ENCODE peak calls at places on chromosomes 5 and 9, in four cellular contexts. One of them, this sample, is unnamed.

GRCh38 chr9:13778486-13779110 is 499.1 kb upstream of the MPDZ start:
- DNase-seq in heart right ventricle: no peak
- DNase-seq in activated CD4-positive, alpha-beta T cell treated with anti-CD3 and anti-CD28 coated beads for 1 hour: no peak
- DNase-seq in RKO: no peak
- DNase-seq in this sample: no peak

GRCh38 chr5:9599391-9599790 is 30.8 kb downstream of the TAS2R1 start:
- DNase-seq in heart right ventricle: no peak
- DNase-seq in activated CD4-positive, alpha-beta T cell treated with anti-CD3 and anti-CD28 coated beads for 1 hour: no peak
- DNase-seq in RKO: no peak
- DNase-seq in this sample: no peak

GRCh38 chr5:44389410-44389879 is at the start of gene FGF10:
- DNase-seq in heart right ventricle: peak; percentile 4
- DNase-seq in activated CD4-positive, alpha-beta T cell treated with anti-CD3 and anti-CD28 coated beads for 1 hour: no peak
- DNase-seq in RKO: no peak
- DNase-seq in this sample: peak; percentile 49

GRCh38 chr5:129051283-129051682 is 43.3 kb upstream of the ISOC1 start:
- DNase-seq in heart right ventricle: no peak
- DNase-seq in activated CD4-positive, alpha-beta T cell treated with anti-CD3 and anti-CD28 coated beads for 1 hour: no peak
- DNase-seq in RKO: no peak
- DNase-seq in this sample: no peak

GRCh38 chr5:131324311-131324710 is 60.5 kb downstream of the CDC42SE2 start:
- DNase-seq in heart right ventricle: peak; percentile 14
- DNase-seq in activated CD4-positive, alpha-beta T cell treated with anti-CD3 and anti-CD28 coated beads for 1 hour: no peak
- DNase-seq in RKO: no peak
- DNase-seq in this sample: no peak

GRCh38 chr9:69223605-69224004 is 49.5 kb downstream of the TJP2 start:
- DNase-seq in heart right ventricle: peak; percentile 37
- DNase-seq in activated CD4-positive, alpha-beta T cell treated with anti-CD3 and anti-CD28 coated beads for 1 hour: no peak
- DNase-seq in RKO: peak; percentile 83
- DNase-seq in this sample: no peak

GRCh38 chr5:72241346-72242003 is 78.6 kb downstream of the MRPS27 start:
- DNase-seq in heart right ventricle: no peak
- DNase-seq in activated CD4-positive, alpha-beta T cell treated with anti-CD3 and anti-CD28 coated beads for 1 hour: no peak
- DNase-seq in RKO: no peak
- DNase-seq in this sample: no peak

GRCh38 chr9:133735415-133735775 is 2.8 kb downstream of the SARDH start:
- DNase-seq in heart right ventricle: no peak
- DNase-seq in activated CD4-positive, alpha-beta T cell treated with anti-CD3 and anti-CD28 coated beads for 1 hour: no peak
- DNase-seq in RKO: no peak
- DNase-seq in this sample: no peak

GRCh38 chr9:110323831-110324230 is 13.8 kb downstream of the TXNDC8 start:
- DNase-seq in heart right ventricle: no peak
- DNase-seq in activated CD4-positive, alpha-beta T cell treated with anti-CD3 and anti-CD28 coated beads for 1 hour: no peak
- DNase-seq in RKO: no peak
- DNase-seq in this sample: no peak

GRCh38 chr9:111484564-111484878 is 338 bp upstream of the ECPAS start:
- DNase-seq in heart right ventricle: no peak
- DNase-seq in activated CD4-positive, alpha-beta T cell treated with anti-CD3 and anti-CD28 coated beads for 1 hour: no peak
- DNase-seq in RKO: no peak
- DNase-seq in this sample: no peak

GRCh38 chr9:70403618-70404025 is 10.8 kb downstream of the KLF9 start:
- DNase-seq in heart right ventricle: no peak
- DNase-seq in activated CD4-positive, alpha-beta T cell treated with anti-CD3 and anti-CD28 coated beads for 1 hour: no peak
- DNase-seq in RKO: no peak
- DNase-seq in this sample: no peak

GRCh38 chr9:77025146-77025545 is 5.7 kb downstream of the FOXB2 start:
- DNase-seq in heart right ventricle: no peak
- DNase-seq in activated CD4-positive, alpha-beta T cell treated with anti-CD3 and anti-CD28 coated beads for 1 hour: no peak
- DNase-seq in RKO: no peak
- DNase-seq in this sample: no peak

GRCh38 chr5:42943931-42944631 is 96.0 kb downstream of the ANXA2R start:
- DNase-seq in heart right ventricle: peak; percentile 34
- DNase-seq in activated CD4-positive, alpha-beta T cell treated with anti-CD3 and anti-CD28 coated beads for 1 hour: no peak
- DNase-seq in RKO: no peak
- DNase-seq in this sample: no peak

GRCh38 chr9:93094294-93095204 is 1.5 kb upstream of the CARD19 start:
- DNase-seq in heart right ventricle: peak; percentile 70
- DNase-seq in activated CD4-positive, alpha-beta T cell treated with anti-CD3 and anti-CD28 coated beads for 1 hour: no peak
- DNase-seq in RKO: peak; percentile 27
- DNase-seq in this sample: peak; percentile 81

GRCh38 chr5:112529525-112529924 is 110.4 kb upstream of the EPB41L4A start:
- DNase-seq in heart right ventricle: no peak
- DNase-seq in activated CD4-positive, alpha-beta T cell treated with anti-CD3 and anti-CD28 coated beads for 1 hour: no peak
- DNase-seq in RKO: peak; percentile 19
- DNase-seq in this sample: no peak

GRCh38 chr5:181223729-181224389 is 778 bp downstream of the TRIM41 start:
- DNase-seq in heart right ventricle: no peak
- DNase-seq in activated CD4-positive, alpha-beta T cell treated with anti-CD3 and anti-CD28 coated beads for 1 hour: no peak
- DNase-seq in RKO: no peak
- DNase-seq in this sample: peak; percentile 71

GRCh38 chr5:14429102-14429501 is 152.5 kb upstream of the OTULINL start:
- DNase-seq in heart right ventricle: no peak
- DNase-seq in activated CD4-positive, alpha-beta T cell treated with anti-CD3 and anti-CD28 coated beads for 1 hour: no peak
- DNase-seq in RKO: no peak
- DNase-seq in this sample: no peak